ENCODE peak calls at places on chromosomes 6 and 20, in nine cellular contexts. Z, V, W, L, H, G, C, U and S are unnamed samples.

GRCh38 chr6:167350731-167351655 is 26.1 kb downstream of the TTLL2 start:
- DNase-seq in Z (peak; percentile 95), V (peak; percentile 67), W (peak; percentile 41), L (peak; percentile 89), H (peak; percentile 79), G (peak; percentile 77), C (peak; percentile 67), U (peak; percentile 80), S (peak; percentile 75)

GRCh38 chr6:140644017-140644416 is 1269.6 kb upstream of the CITED2 start:
- DNase-seq in Z (no peak), V (no peak), W (no peak), L (no peak), H (no peak), G (no peak), C (no peak), U (no peak), S (no peak)

GRCh38 chr6:142802124-142802523 is 142.9 kb downstream of the HIVEP2 start:
- DNase-seq in Z (no peak), V (no peak), W (peak; percentile 95), L (no peak), H (no peak), G (no peak), C (no peak), U (no peak), S (no peak)

GRCh38 chr20:52082612-52083011 is 109.0 kb downstream of the ZFP64 start:
- DNase-seq in Z (no peak), V (no peak), W (no peak), L (no peak), H (no peak), G (no peak), C (no peak), U (no peak), S (no peak)

GRCh38 chr6:125552819-125553218 is 196.6 kb upstream of the HEY2 start:
- DNase-seq in Z (no peak), V (no peak), W (no peak), L (no peak), H (no peak), G (no peak), C (no peak), U (no peak), S (no peak)

GRCh38 chr6:111857674-111858337 is 15.4 kb downstream of the FYN start:
- DNase-seq in Z (no peak), V (no peak), W (no peak), L (no peak), H (no peak), G (no peak), C (no peak), U (no peak), S (peak; percentile 45)

GRCh38 chr20:21262812-21263211 is 40.3 kb upstream of the XRN2 start:
- DNase-seq in Z (no peak), V (no peak), W (no peak), L (no peak), H (no peak), G (no peak), C (no peak), U (no peak), S (no peak)

GRCh38 chr6:139820191-139820590 is 445.7 kb upstream of the CITED2 start:
- DNase-seq in Z (no peak), V (no peak), W (peak; percentile 35), L (no peak), H (no peak), G (no peak), C (no peak), U (no peak), S (no peak)

GRCh38 chr20:37955511-37955910 is 52.6 kb downstream of the VSTM2L start:
- DNase-seq in Z (peak; percentile 8), V (no peak), W (no peak), L (no peak), H (no peak), G (no peak), C (no peak), U (no peak), S (no peak)

GRCh38 chr6:72857791-72858190 is 235.9 kb downstream of the KCNQ5 start:
- DNase-seq in Z (no peak), V (no peak), W (peak; percentile 13), L (no peak), H (no peak), G (no peak), C (no peak), U (no peak), S (no peak)

GRCh38 chr6:50030777-50031562 is 9.2 kb upstream of the DEFB110 start:
- DNase-seq in Z (no peak), V (no peak), W (peak; percentile 12), L (peak; percentile 48), H (no peak), G (no peak), C (no peak), U (no peak), S (no peak)

GRCh38 chr20:11018668-11019170 is 344.9 kb upstream of the JAG1 start:
- DNase-seq in Z (no peak), V (no peak), W (no peak), L (no peak), H (no peak), G (no peak), C (peak; percentile 14), U (no peak), S (no peak)

GRCh38 chr6:37622639-37623038 is 75.0 kb downstream of the MDGA1 start:
- DNase-seq in Z (no peak), V (no peak), W (no peak), L (no peak), H (no peak), G (no peak), C (no peak), U (no peak), S (no peak)

GRCh38 chr20:34536798-34537394 is 20.7 kb downstream of the DYNLRB1 start:
- DNase-seq in Z (peak; percentile 69), V (peak; percentile 72), W (no peak), L (peak; percentile 10), H (no peak), G (no peak), C (peak; percentile 70), U (peak; percentile 55), S (no peak)

GRCh38 chr6:24775520-24776058 is 852 bp downstream of the GMNN start:
- DNase-seq in Z (no peak), V (no peak), W (peak; percentile 25), L (no peak), H (no peak), G (no peak), C (no peak), U (no peak), S (no peak)

GRCh38 chr6:29777319-29777718 is 50.3 kb upstream of the HLA-G start:
- DNase-seq in Z (no peak), V (no peak), W (no peak), L (no peak), H (no peak), G (no peak), C (no peak), U (no peak), S (no peak)

GRCh38 chr6:80363501-80363900 is 257.0 kb downstream of the BCKDHB start:
- DNase-seq in Z (no peak), V (no peak), W (no peak), L (no peak), H (no peak), G (no peak), C (no peak), U (no peak), S (no peak)

GRCh38 chr20:37973059-37973910 is 60.0 kb downstream of the TTI1 start:
- DNase-seq in Z (no peak), V (no peak), W (no peak), L (no peak), H (no peak), G (no peak), C (no peak), U (no peak), S (no peak)

GRCh38 chr20:6708010-6708409 is 59.5 kb upstream of the BMP2 start:
- DNase-seq in Z (no peak), V (peak; percentile 65), W (peak; percentile 57), L (no peak), H (peak; percentile 60), G (no peak), C (peak; percentile 50), U (peak; percentile 59), S (no peak)

GRCh38 chr20:39909447-39909846 is 779.6 kb downstream of the MAFB start:
- DNase-seq in Z (no peak), V (peak; percentile 17), W (no peak), L (no peak), H (no peak), G (no peak), C (no peak), U (no peak), S (no peak)

GRCh38 chr6:37008484-37009186 is 3.2 kb downstream of the FGD2 start:
- DNase-seq in Z (no peak), V (no peak), W (no peak), L (no peak), H (no peak), G (no peak), C (no peak), U (no peak), S (no peak)

GRCh38 chr6:65088575-65088974 is 618.5 kb downstream of the EYS start:
- DNase-seq in Z (no peak), V (no peak), W (no peak), L (no peak), H (no peak), G (no peak), C (no peak), U (no peak), S (no peak)

GRCh38 chr6:116011096-116011401 is 49.6 kb downstream of the FRK start:
- DNase-seq in Z (no peak), V (no peak), W (no peak), L (no peak), H (no peak), G (no peak), C (no peak), U (no peak), S (no peak)

GRCh38 chr6:9334979-9335378 is 899.6 kb upstream of the SLC35B3 start:
- DNase-seq in Z (no peak), V (no peak), W (no peak), L (no peak), H (no peak), G (no peak), C (no peak), U (no peak), S (no peak)

GRCh38 chr20:911882-912600 is 4.1 kb downstream of the ANGPT4 start:
- DNase-seq in Z (no peak), V (no peak), W (no peak), L (no peak), H (no peak), G (no peak), C (no peak), U (no peak), S (no peak)

GRCh38 chr6:75326557-75327258 is 42.1 kb upstream of the TMEM30A start:
- DNase-seq in Z (no peak), V (no peak), W (peak; percentile 6), L (no peak), H (no peak), G (no peak), C (no peak), U (no peak), S (no peak)

GRCh38 chr6:169752074-169752623 is 727 bp downstream of the ERMARD start:
- DNase-seq in Z (no peak), V (no peak), W (peak; percentile 3), L (no peak), H (no peak), G (no peak), C (no peak), U (no peak), S (no peak)